ENCODE peak calls at places on chromosomes 1 and 21, in seven cellular contexts. W is cerebellar cortex; Z is dorsolateral prefrontal cortex; F is mesenchymal stem cell; E is A673; X is stimulated activated CD4-positive, alpha-beta T cell treated with anti-CD3 and anti-CD28 coated beads, Interleukin-1b, Interleukin-23, amount 100 ng/mL, for 4 hours; G is Daoy. L is an unnamed sample.

GRCh38 chr1:93652335-93652949 is 29.2 kb downstream of the BCAR3 start:
- DNase-seq in W (no peak), Z (no peak), F (no peak), E (no peak), X (no peak), G (no peak), L (no peak)

GRCh38 chr1:33468559-33468958 is 3.9 kb upstream of the ZSCAN20 start:
- DNase-seq in W (no peak), Z (no peak), F (no peak), E (no peak), X (no peak), G (peak), L (no peak)

GRCh38 chr1:78619446-78619802 is 824 bp upstream of the IFI44L start:
- DNase-seq in W (no peak), Z (no peak), F (peak), E (peak), X (no peak), G (peak), L (no peak)

GRCh38 chr1:147579532-147580199 is 38.4 kb downstream of the BCL9 start:
- DNase-seq in W (no peak), Z (no peak), F (peak), E (no peak), X (no peak), G (peak), L (no peak)

GRCh38 chr1:155012052-155012546 is 9.5 kb downstream of the ZBTB7B start:
- DNase-seq in W (peak), Z (peak), F (peak), E (peak), X (no peak), G (peak), L (peak)

GRCh38 chr1:41894778-41895483 is 23.8 kb downstream of the HIVEP3 start:
- DNase-seq in W (no peak), Z (no peak), F (no peak), E (no peak), X (no peak), G (no peak), L (no peak)

GRCh38 chr1:156706647-156707008 is 1.2 kb upstream of the CRABP2 start:
- DNase-seq in W (peak), Z (peak), F (peak), E (no peak), X (no peak), G (no peak), L (peak)

GRCh38 chr1:100896481-100896982 is 642 bp downstream of the SLC30A7 start:
- DNase-seq in W (peak), Z (no peak), F (peak), E (peak), X (peak), G (peak), L (peak)

GRCh38 chr21:35070436-35070835 is 21.3 kb upstream of the RUNX1 start:
- DNase-seq in W (no peak), Z (no peak), F (no peak), E (no peak), X (no peak), G (no peak), L (no peak)

GRCh38 chr1:96979869-96980268 is 258.3 kb downstream of the PTBP2 start:
- DNase-seq in W (no peak), Z (no peak), F (no peak), E (no peak), X (no peak), G (no peak), L (no peak)

GRCh38 chr1:17588048-17588781 is 48.7 kb downstream of the ARHGEF10L start:
- DNase-seq in W (no peak), Z (no peak), F (peak), E (no peak), X (no peak), G (peak), L (peak)

GRCh38 chr1:230137328-230137815 is 70.3 kb downstream of the GALNT2 start:
- DNase-seq in W (peak), Z (no peak), F (no peak), E (no peak), X (no peak), G (no peak), L (no peak)

GRCh38 chr1:178088651-178089050 is 5.3 kb upstream of the RASAL2 start:
- DNase-seq in W (no peak), Z (no peak), F (no peak), E (no peak), X (no peak), G (no peak), L (no peak)

GRCh38 chr1:241772932-241773500 is 75.0 kb upstream of the EXO1 start:
- DNase-seq in W (no peak), Z (no peak), F (no peak), E (no peak), X (no peak), G (no peak), L (no peak)

GRCh38 chr1:188365874-188366273 is 1537.1 kb downstream of the PLA2G4A start:
- DNase-seq in W (no peak), Z (no peak), F (no peak), E (no peak), X (no peak), G (no peak), L (no peak)

GRCh38 chr1:27368872-27369703 is 2.3 kb upstream of the MAP3K6 start:
- DNase-seq in W (peak), Z (no peak), F (peak), E (no peak), X (no peak), G (no peak), L (no peak)

GRCh38 chr21:37032877-37033471 is 26.5 kb downstream of the RIPPLY3 start:
- DNase-seq in W (no peak), Z (no peak), F (peak), E (peak), X (no peak), G (peak), L (no peak)

GRCh38 chr1:38973659-38974437 is 17.2 kb upstream of the AKIRIN1 start:
- DNase-seq in W (no peak), Z (no peak), F (no peak), E (no peak), X (no peak), G (no peak), L (no peak)

GRCh38 chr1:153386500-153386901 is 4.4 kb downstream of the S100A8 start:
- DNase-seq in W (peak), Z (peak), F (no peak), E (no peak), X (no peak), G (no peak), L (no peak)

GRCh38 chr1:28640766-28641165 is 2.1 kb downstream of the TAF12 start:
- DNase-seq in W (peak), Z (no peak), F (peak), E (no peak), X (no peak), G (peak), L (peak)

GRCh38 chr1:19563336-19564097 is 78.2 kb upstream of the CAPZB start:
- DNase-seq in W (no peak), Z (peak), F (no peak), E (no peak), X (no peak), G (peak), L (no peak)

GRCh38 chr1:204684551-204685235 is 845 bp downstream of the LRRN2 start:
- DNase-seq in W (peak), Z (no peak), F (peak), E (no peak), X (no peak), G (peak), L (no peak)

GRCh38 chr1:245155186-245156040 is 628 bp downstream of the KIF26B start:
- DNase-seq in W (peak), Z (no peak), F (peak), E (peak), X (peak), G (peak), L (peak)

GRCh38 chr1:27522148-27522859 is 32.3 kb upstream of the WASF2 start:
- DNase-seq in W (peak), Z (peak), F (no peak), E (no peak), X (peak), G (no peak), L (no peak)

GRCh38 chr21:38048241-38048640 is 132.0 kb upstream of the KCNJ6 start:
- DNase-seq in W (no peak), Z (no peak), F (no peak), E (no peak), X (no peak), G (no peak), L (no peak)

GRCh38 chr1:110390096-110390495 is 730 bp downstream of the SLC16A4 start:
- DNase-seq in W (no peak), Z (no peak), F (peak), E (no peak), X (no peak), G (peak), L (no peak)

GRCh38 chr1:162421258-162422194 is 9.6 kb upstream of the SH2D1B start:
- DNase-seq in W (no peak), Z (no peak), F (no peak), E (no peak), X (no peak), G (no peak), L (no peak)

GRCh38 chr1:53603431-53603830 is 135.5 kb downstream of the GLIS1 start:
- DNase-seq in W (no peak), Z (no peak), F (no peak), E (no peak), X (no peak), G (no peak), L (no peak)

GRCh38 chr1:26999440-26999987 is 6.0 kb downstream of the TRNP1 start:
- DNase-seq in W (peak), Z (no peak), F (peak), E (peak), X (no peak), G (peak), L (peak)

GRCh38 chr1:48530727-48531351 is 58.8 kb upstream of the SPATA6 start:
- DNase-seq in W (peak), Z (peak), F (peak), E (peak), X (peak), G (peak), L (peak)

GRCh38 chr1:23790696-23791433 is at the start of gene LYPLA2:
- DNase-seq in W (peak), Z (peak), F (peak), E (peak), X (peak), G (peak), L (peak)

GRCh38 chr1:39397487-39397886 is 93.9 kb upstream of the BMP8A start:
- DNase-seq in W (no peak), Z (no peak), F (no peak), E (no peak), X (no peak), G (no peak), L (no peak)

GRCh38 chr1:47442202-47442601 is 4.4 kb downstream of the FOXD2 start:
- DNase-seq in W (no peak), Z (no peak), F (no peak), E (no peak), X (no peak), G (no peak), L (no peak)

GRCh38 chr1:233114159-233114558 is 163.7 kb downstream of the NTPCR start:
- DNase-seq in W (no peak), Z (no peak), F (peak), E (no peak), X (no peak), G (peak), L (no peak)

GRCh38 chr1:65758128-65758527 is 34.6 kb upstream of the PDE4B start:
- DNase-seq in W (no peak), Z (no peak), F (no peak), E (no peak), X (no peak), G (no peak), L (no peak)

GRCh38 chr1:110011527-110012041 is 22.8 kb upstream of the STRIP1 start:
- DNase-seq in W (peak), Z (no peak), F (peak), E (peak), X (no peak), G (peak), L (peak)

GRCh38 chr21:27681038-27681437 is 714.1 kb upstream of the ADAMTS5 start:
- DNase-seq in W (no peak), Z (no peak), F (peak), E (no peak), X (no peak), G (no peak), L (no peak)

GRCh38 chr1:6666696-6667095 is 34.9 kb downstream of the DNAJC11 start:
- DNase-seq in W (no peak), Z (no peak), F (no peak), E (no peak), X (no peak), G (no peak), L (no peak)

GRCh38 chr1:156284762-156285161 is 637 bp downstream of the TMEM79 start:
- DNase-seq in W (no peak), Z (no peak), F (no peak), E (no peak), X (no peak), G (no peak), L (no peak)